ENCODE peak calls at places on chromosome 1, in nine cellular contexts. W is progenitor cell of endocrine pancreas, U is IMR-90, V is SK-N-SH, M is cardiac fibroblast, B is astrocyte of the cerebellum, S is A549, F is endodermal cell, Y is prostate gland. A is an unnamed sample.
A peak's percentile ranks its signal among the peaks of the same experiment; 100 is the strongest.

GRCh38 chr1:39892611-39893595 is 8.8 kb downstream of the MYCL start:
- DNase-seq in Y (peak; percentile 48), M (peak; percentile 85), S (peak; percentile 51), U (peak; percentile 81), V (no peak), B (peak; percentile 73), W (no peak), F (peak; percentile 82), A (no peak)

GRCh38 chr1:217660353-217661062 is 29.4 kb downstream of the SPATA17 start:
- DNase-seq in Y (no peak), F (no peak), V (peak; percentile 18), W (no peak), B (peak; percentile 12), M (peak; percentile 68), U (peak; percentile 90), S (peak; percentile 82), A (no peak)

GRCh38 chr1:238558156-238558555 is 667.4 kb upstream of the ZP4 start:
- DNase-seq in W (no peak), M (peak; percentile 16), Y (no peak), U (peak; percentile 81), F (no peak), S (no peak), V (no peak), B (peak; percentile 89), A (no peak)

GRCh38 chr1:219027161-219027673 is 146.5 kb upstream of the LYPLAL1 start:
- DNase-seq in W (no peak), Y (no peak), S (no peak), F (no peak), U (no peak), M (no peak), V (no peak), B (no peak), A (no peak)

GRCh38 chr1:44245066-44245465 is 31.8 kb downstream of the DMAP1 start:
- DNase-seq in W (no peak), B (no peak), F (no peak), M (no peak), U (no peak), V (no peak), S (no peak), Y (no peak), A (no peak)

GRCh38 chr1:59159557-59160203 is 137.2 kb upstream of the FGGY start:
- DNase-seq in U (no peak), V (no peak), B (no peak), Y (no peak), S (no peak), F (no peak), W (no peak), M (no peak), A (no peak)

GRCh38 chr1:26771643-26772321 is 16.0 kb upstream of the PIGV start:
- DNase-seq in M (peak; percentile 96), S (peak; percentile 87), V (no peak), Y (no peak), B (peak; percentile 83), F (no peak), W (no peak), U (peak; percentile 99), A (no peak)

GRCh38 chr1:205907794-205908193 is 35.5 kb downstream of the SLC26A9 start:
- DNase-seq in W (no peak), B (no peak), Y (no peak), F (peak; percentile 80), S (peak; percentile 52), U (peak; percentile 49), V (peak; percentile 20), M (peak; percentile 54), A (no peak)

GRCh38 chr1:172241540-172241939 is 178.9 kb upstream of the C1orf105 start:
- DNase-seq in Y (no peak), F (no peak), M (peak; percentile 3), B (no peak), V (no peak), S (no peak), W (no peak), U (no peak), A (no peak)

DNA sequence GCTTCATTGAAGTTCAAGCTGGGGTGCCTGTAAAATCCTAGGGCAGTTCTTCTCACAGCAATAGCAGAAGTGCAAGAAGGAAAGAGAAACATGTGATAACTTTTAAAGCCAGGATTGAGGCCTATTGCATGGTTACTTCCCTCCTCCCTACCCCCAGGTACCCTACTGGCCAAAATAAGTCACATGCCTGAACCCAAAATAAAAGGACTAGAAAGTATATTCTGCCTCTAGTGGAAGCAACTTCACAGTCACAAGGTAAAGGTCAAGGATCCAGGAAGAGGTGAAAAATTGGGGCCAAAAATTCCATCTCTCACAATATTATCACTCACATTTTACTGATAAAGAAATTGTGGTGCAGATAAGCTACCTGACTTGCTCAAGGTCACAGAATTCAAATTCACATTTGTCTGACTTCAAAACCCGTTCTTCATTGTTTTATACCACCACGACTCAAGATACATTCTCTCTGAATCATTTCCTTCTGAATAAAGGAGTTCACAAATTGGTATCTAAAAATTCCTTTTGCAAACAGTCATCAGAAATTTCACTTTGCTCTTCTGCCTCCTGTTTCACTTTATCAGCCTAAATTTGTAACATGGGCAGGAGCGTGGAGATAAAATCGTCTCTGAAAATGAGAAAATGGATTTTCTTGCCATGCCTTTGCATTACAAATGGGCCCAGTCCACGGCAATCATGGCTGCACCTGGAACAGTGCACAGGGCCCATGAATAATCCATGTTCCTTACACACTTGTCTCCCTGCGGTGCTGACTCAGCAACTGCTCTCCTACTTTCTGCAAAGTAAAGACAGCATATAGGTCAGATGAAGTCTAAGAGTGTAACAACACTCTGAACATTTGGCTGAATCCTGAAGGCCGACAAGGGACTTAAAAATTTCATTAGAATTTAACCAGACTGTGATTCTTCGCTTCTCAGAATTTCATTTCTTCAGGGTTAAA is 485.3 kb upstream of the NFIA start:
- DNase-seq in U (no peak), M (peak; percentile 36), F (no peak), S (no peak), Y (no peak), B (no peak), W (no peak), V (no peak), A (no peak)
- TF ChIP-seq CTCF in U (no peak), M (peak; percentile 35), F (peak; percentile 31), S (no peak), Y (no peak), B (no peak), W (no peak), V (peak; percentile 38), A (no peak)

GRCh38 chr1:213287987-213288386 is 236.9 kb downstream of the RPS6KC1 start:
- DNase-seq in W (no peak), F (no peak), M (no peak), V (no peak), S (no peak), U (no peak), Y (no peak), B (no peak), A (no peak)

GRCh38 chr1:213297021-213297420 is 246.0 kb downstream of the RPS6KC1 start:
- DNase-seq in W (no peak), Y (no peak), F (no peak), U (no peak), M (no peak), B (no peak), S (no peak), V (no peak), A (no peak)

GRCh38 chr1:213296558-213296957 is 245.5 kb downstream of the RPS6KC1 start:
- DNase-seq in B (no peak), Y (no peak), F (no peak), U (peak; percentile 4), V (no peak), W (no peak), S (no peak), M (peak; percentile 9), A (no peak)

GRCh38 chr1:213295860-213296259 is 244.8 kb downstream of the RPS6KC1 start:
- DNase-seq in B (no peak), Y (no peak), M (no peak), V (no peak), S (no peak), F (no peak), U (no peak), W (no peak), A (no peak)

GRCh38 chr1:213292653-213293052 is 241.6 kb downstream of the RPS6KC1 start:
- DNase-seq in U (no peak), M (no peak), W (no peak), S (no peak), V (no peak), Y (no peak), F (no peak), B (no peak), A (no peak)
- TF ChIP-seq CTCF in U (no peak), M (no peak), W (no peak), S (no peak), V (no peak), Y (no peak), F (no peak), B (no peak), A (no peak)

GRCh38 chr1:53325326-53326087 is 2.4 kb downstream of the LRP8 start:
- DNase-seq in F (no peak), W (no peak), Y (no peak), U (no peak), B (no peak), S (no peak), M (no peak), V (no peak), A (no peak)

GRCh38 chr1:53324321-53324720 is 3.5 kb downstream of the LRP8 start:
- DNase-seq in W (no peak), V (no peak), S (no peak), Y (no peak), F (no peak), M (no peak), U (no peak), B (no peak), A (no peak)

GRCh38 chr1:53323316-53323715 is 4.6 kb downstream of the LRP8 start:
- DNase-seq in F (no peak), V (no peak), B (no peak), U (no peak), W (no peak), S (no peak), M (no peak), Y (no peak), A (no peak)

GRCh38 chr1:53326088-53326597 is 1.7 kb downstream of the LRP8 start:
- DNase-seq in S (peak; percentile 95), M (peak; percentile 91), Y (peak; percentile 88), W (peak; percentile 51), F (peak; percentile 99), U (peak; percentile 77), B (peak; percentile 33), V (peak; percentile 96), A (peak; percentile 73)

DNA sequence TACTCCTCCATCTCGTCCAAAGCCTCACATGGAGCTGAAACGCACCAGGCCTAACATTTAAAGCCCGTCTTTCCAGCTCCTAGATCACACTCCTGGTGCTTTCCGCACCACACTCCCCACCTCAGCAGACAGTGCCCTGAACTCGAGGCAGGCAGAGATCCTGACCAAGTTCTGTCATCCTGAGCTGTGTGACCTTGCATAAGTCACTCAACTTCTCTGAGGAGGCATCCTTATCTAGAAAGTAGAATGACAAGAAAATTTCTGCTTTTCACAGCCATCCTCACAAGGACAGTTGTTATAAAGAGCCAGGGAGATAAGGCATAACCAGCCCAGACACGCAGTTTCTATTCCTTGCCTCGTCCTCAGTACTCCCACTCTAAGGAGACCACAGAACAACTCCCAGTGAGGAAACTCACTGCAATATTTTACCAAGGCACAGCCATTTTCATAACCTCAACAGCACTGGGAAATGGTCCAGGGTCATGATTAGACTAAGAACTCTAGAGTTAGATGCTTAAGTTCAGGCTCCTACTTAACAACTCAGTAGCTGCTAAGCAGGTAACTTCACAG is 3.1 kb downstream of the LRP8 start:
- DNase-seq in M (peak; percentile 42), Y (no peak), F (no peak), W (no peak), B (no peak), S (no peak), U (peak; percentile 17), V (no peak), A (no peak)
- TF ChIP-seq CTCF in M (no peak), Y (no peak), F (no peak), W (no peak), B (no peak), S (no peak), U (no peak), V (no peak), A (no peak)

GRCh38 chr1:5876251-5876650 is 116.0 kb downstream of the NPHP4 start:
- DNase-seq in M (no peak), V (no peak), B (no peak), F (no peak), U (no peak), Y (no peak), W (no peak), S (no peak), A (no peak)
- TF ChIP-seq CTCF in M (no peak), V (no peak), B (no peak), F (no peak), U (no peak), Y (no peak), W (no peak), S (no peak), A (no peak)

A was measured in natural killer cell.